ENCODE peak calls at places on chromosome 19, in five cellular contexts. W, Q, F, N and U are unnamed samples.

GRCh38 chr19:46481947-46482346 is 10.6 kb upstream of the PNMA8A start:
- DNase-seq in W (peak), Q (no peak), F (no peak), N (no peak), U (peak)

GRCh38 chr19:40542197-40542859 is 34.3 kb upstream of the SHKBP1 start:
- DNase-seq in W (peak), Q (peak), F (no peak), N (no peak), U (peak)

GRCh38 chr19:10159610-10160009 is 35.1 kb downstream of the DNMT1 start:
- DNase-seq in W (no peak), Q (no peak), F (no peak), N (no peak), U (no peak)

GRCh38 chr19:47255947-47256687 is at the start of gene CCDC9:
- DNase-seq in W (peak), Q (peak), F (peak), N (peak), U (peak)

GRCh38 chr19:39679791-39680168 is 24.1 kb downstream of the LGALS16 start:
- DNase-seq in W (no peak), Q (no peak), F (no peak), N (peak), U (no peak)

GRCh38 chr19:48539503-48540096 is 12.4 kb upstream of the SULT2B1 start:
- DNase-seq in W (peak), Q (no peak), F (no peak), N (no peak), U (peak)

GRCh38 chr19:8462601-8463000 is 17.8 kb downstream of the HNRNPM start:
- DNase-seq in W (no peak), Q (no peak), F (no peak), N (no peak), U (no peak)

GRCh38 chr19:2969104-2969504 is 8.3 kb upstream of the TLE6 start:
- DNase-seq in W (no peak), Q (no peak), F (no peak), N (no peak), U (peak)

GRCh38 chr19:6087074-6087506 is 23.2 kb downstream of the RFX2 start:
- DNase-seq in W (no peak), Q (no peak), F (no peak), N (peak), U (no peak)

GRCh38 chr19:6616011-6616410 is 25.1 kb upstream of the CD70 start:
- DNase-seq in W (no peak), Q (no peak), F (no peak), N (peak), U (peak)

GRCh38 chr19:40578442-40578908 is 1.8 kb downstream of the SHKBP1 start:
- DNase-seq in W (peak), Q (no peak), F (no peak), N (no peak), U (peak)

GRCh38 chr19:45782162-45782623 is at the start of gene DMPK:
- DNase-seq in W (no peak), Q (peak), F (no peak), N (no peak), U (peak)

GRCh38 chr19:17184381-17184841 is 30.7 kb upstream of the USE1 start:
- DNase-seq in W (peak), Q (no peak), F (no peak), N (no peak), U (no peak)

GRCh38 chr19:480016-480855 is 16.1 kb upstream of the MADCAM1 start:
- DNase-seq in W (no peak), Q (peak), F (no peak), N (no peak), U (peak)

GRCh38 chr19:4970558-4971423 is 1.9 kb downstream of the KDM4B start:
- DNase-seq in W (no peak), Q (peak), F (no peak), N (no peak), U (peak)

GRCh38 chr19:52453324-52454094 is at the start of gene ZNF578:
- DNase-seq in W (peak), Q (peak), F (peak), N (no peak), U (peak)

GRCh38 chr19:2974342-2974932 is 2.9 kb upstream of the TLE6 start:
- DNase-seq in W (no peak), Q (no peak), F (no peak), N (no peak), U (peak)

GRCh38 chr19:53649746-53650593 is 18.2 kb downstream of the DPRX start:
- DNase-seq in W (no peak), Q (no peak), F (no peak), N (no peak), U (no peak)

GRCh38 chr19:38878575-38879399 is 712 bp upstream of the RINL start:
- DNase-seq in W (no peak), Q (no peak), F (no peak), N (no peak), U (no peak)

GRCh38 chr19:31355330-31356289 is 6.4 kb upstream of the TSHZ3 start:
- DNase-seq in W (no peak), Q (no peak), F (no peak), N (no peak), U (no peak)

GRCh38 chr19:41886761-41887710 is 4.1 kb downstream of the ARHGEF1 start:
- DNase-seq in W (no peak), Q (no peak), F (no peak), N (peak), U (no peak)

DNA sequence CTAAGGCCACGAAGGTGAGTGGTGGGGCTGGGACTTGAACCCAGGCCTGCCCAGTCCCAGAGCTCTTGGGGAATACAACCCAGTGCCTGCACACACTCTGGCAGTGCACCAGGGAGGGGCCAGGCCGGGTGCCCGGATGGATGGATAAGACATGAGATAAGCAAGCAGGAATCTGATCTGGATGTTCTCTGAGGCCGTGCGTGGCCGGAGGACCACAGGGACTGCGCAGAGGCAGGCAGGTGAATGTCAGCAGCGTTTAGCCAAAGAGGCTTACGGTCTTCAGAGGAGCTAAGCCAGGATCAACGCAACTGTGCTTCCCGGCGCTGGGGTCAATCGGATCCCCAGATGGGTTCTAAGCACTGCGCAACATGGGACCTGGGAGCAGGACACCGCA is 1.5 kb downstream of the ZNF787 start:
- DNase-seq in W (peak), Q (no peak), F (no peak), N (no peak), U (peak)
- H3K4me3 ChIP-seq in W (peak), Q (no peak), F (peak), N (peak), U (peak)

GRCh38 chr19:35720163-35720524 is 2.3 kb downstream of the KMT2B start:
- DNase-seq in W (no peak), Q (no peak), F (no peak), N (no peak), U (no peak)
- H3K4me3 ChIP-seq in W (no peak), Q (no peak), F (no peak), N (no peak), U (no peak)

GRCh38 chr19:50835103-50835784 is 1.9 kb upstream of the KLK15 start:
- DNase-seq in W (no peak), Q (no peak), F (no peak), N (no peak), U (no peak)
- H3K4me3 ChIP-seq in W (peak), Q (no peak), F (peak), N (peak), U (peak)

GRCh38 chr19:11540642-11541041 is 2.0 kb downstream of the CNN1 start:
- DNase-seq in W (no peak), Q (no peak), F (no peak), N (no peak), U (no peak)

GRCh38 chr19:11535792-11536595 is 2.7 kb upstream of the CNN1 start:
- DNase-seq in W (peak), Q (peak), F (peak), N (peak), U (peak)

GRCh38 chr19:11541238-11541637 is 2.6 kb downstream of the CNN1 start:
- DNase-seq in W (no peak), Q (no peak), F (no peak), N (no peak), U (no peak)

GRCh38 chr19:11539495-11540365 is 1.1 kb downstream of the CNN1 start:
- DNase-seq in W (peak), Q (peak), F (no peak), N (no peak), U (no peak)

GRCh38 chr19:11538232-11539036 is at the start of gene CNN1:
- DNase-seq in W (peak), Q (peak), F (no peak), N (no peak), U (peak)
- H3K4me3 ChIP-seq in W (peak), Q (peak), F (peak), N (no peak), U (no peak)

DNA sequence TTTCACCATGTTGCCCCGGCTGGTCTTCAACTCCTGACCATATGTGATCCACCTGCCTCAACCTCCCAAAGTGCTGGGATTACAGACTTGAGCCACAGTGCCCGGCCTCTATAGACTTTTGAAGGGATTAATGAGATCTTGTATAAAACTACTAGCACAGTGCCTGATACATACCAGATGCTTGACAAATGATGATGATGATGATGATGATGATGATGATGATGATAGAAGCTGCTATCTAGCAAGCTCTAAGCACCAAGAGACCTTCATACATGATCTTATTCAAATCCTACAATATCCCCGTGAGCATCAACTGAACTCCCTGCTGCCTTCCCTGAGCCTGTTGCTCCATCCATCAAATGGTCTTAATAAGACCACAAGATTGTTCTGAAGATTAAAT is 14.4 kb downstream of the CEACAM20 start:
- DNase-seq in W (no peak), Q (no peak), F (no peak), N (no peak), U (no peak)
- H3K4me3 ChIP-seq in W (no peak), Q (no peak), F (no peak), N (no peak), U (no peak)

GRCh38 chr19:18898533-18899408 is 2.8 kb upstream of the CERS1 start:
- DNase-seq in W (no peak), Q (peak), F (no peak), N (no peak), U (no peak)

GRCh38 chr19:18896421-18896841 is 473 bp upstream of the CERS1 start:
- DNase-seq in W (no peak), Q (no peak), F (no peak), N (no peak), U (no peak)

GRCh38 chr19:18898081-18898532 is 2.1 kb upstream of the CERS1 start:
- DNase-seq in W (no peak), Q (peak), F (no peak), N (no peak), U (peak)

GRCh38 chr19:18895828-18896341 is at the start of gene CERS1:
- DNase-seq in W (no peak), Q (no peak), F (no peak), N (no peak), U (no peak)

GRCh38 chr19:18897108-18898029 is 1.4 kb upstream of the CERS1 start:
- DNase-seq in W (no peak), Q (no peak), F (no peak), N (no peak), U (no peak)
- H3K4me3 ChIP-seq in W (no peak), Q (no peak), F (no peak), N (no peak), U (no peak)

GRCh38 chr19:43634877-43635560 is 4.6 kb downstream of the CADM4 start:
- DNase-seq in W (no peak), Q (no peak), F (no peak), N (no peak), U (peak)
- H3K4me3 ChIP-seq in W (no peak), Q (no peak), F (no peak), N (no peak), U (no peak)